ENCODE peak calls at places on chromosomes 4 and X, in nine cellular contexts. Q is heart right ventricle; J is CD4-positive, alpha-beta T cell; H is keratinocyte; U is heart left ventricle; S is A549; A is tibial nerve; W is K562; R is SJCRH30. V is an unnamed sample.
A peak's percentile ranks its signal among the peaks of the same experiment; 100 is the strongest.

GRCh38 chr4:133146574-133147198 is 2.4 kb upstream of the PCDH10 start:
- DNase-seq in H (no peak), W (peak; percentile 28), R (no peak), Q (peak; percentile 13), S (peak; percentile 40), A (no peak), J (no peak), U (no peak), V (peak; percentile 47)

GRCh38 chr4:38818441-38818976 is 13.9 kb upstream of the TLR1 start:
- DNase-seq in R (no peak), S (no peak), U (no peak), H (peak; percentile 87), J (no peak), Q (no peak), W (no peak), A (no peak), V (no peak)

GRCh38 chr4:8228319-8229250 is 29.5 kb downstream of the SH3TC1 start:
- DNase-seq in H (peak; percentile 73), J (peak; percentile 75), U (peak; percentile 65), Q (peak; percentile 61), R (peak; percentile 83), W (peak; percentile 64), S (peak; percentile 82), A (peak; percentile 58), V (no peak)

GRCh38 chr4:169351860-169352259 is 81.1 kb upstream of the SH3RF1 start:
- DNase-seq in W (no peak), J (no peak), U (peak; percentile 47), A (no peak), R (no peak), Q (no peak), H (no peak), S (no peak), V (no peak)

GRCh38 chrX:14712096-14712495 is 160.8 kb downstream of the FANCB start:
- DNase-seq in A (no peak), J (no peak), S (no peak), W (no peak), U (no peak), R (no peak), Q (no peak), H (no peak), V (no peak)

GRCh38 chr4:139815646-139816601 is 150.3 kb downstream of the MGST2 start:
- DNase-seq in H (no peak), U (peak; percentile 53), R (no peak), S (peak; percentile 4), J (no peak), Q (peak; percentile 38), W (no peak), A (peak; percentile 40), V (no peak)

GRCh38 chrX:135396109-135396508 is 25.6 kb upstream of the SMIM10L2A start:
- DNase-seq in R (no peak), U (no peak), W (no peak), S (peak; percentile 5), Q (no peak), A (no peak), J (no peak), H (no peak), V (no peak)

GRCh38 chr4:125518281-125518680 is 203.5 kb downstream of the FAT4 start:
- DNase-seq in Q (no peak), W (no peak), A (no peak), R (no peak), H (no peak), U (no peak), S (no peak), J (no peak), V (no peak)

GRCh38 chr4:141896687-141897086 is 260.3 kb downstream of the IL15 start:
- DNase-seq in U (no peak), R (no peak), Q (no peak), S (no peak), A (no peak), J (no peak), W (no peak), H (no peak), V (no peak)

GRCh38 chrX:37993857-37994619 is 12.3 kb upstream of the SYTL5 start:
- DNase-seq in U (no peak), R (no peak), W (no peak), A (no peak), Q (no peak), J (peak; percentile 11), S (peak; percentile 13), H (peak; percentile 19), V (no peak)

GRCh38 chr4:176780995-176781738 is 11.6 kb downstream of the VEGFC start:
- DNase-seq in Q (no peak), R (no peak), J (no peak), W (no peak), U (no peak), A (no peak), S (peak; percentile 38), H (no peak), V (no peak)

GRCh38 chrX:81120270-81120935 is 81.3 kb downstream of the HMGN5 start:
- DNase-seq in R (no peak), A (no peak), Q (no peak), J (no peak), S (no peak), H (no peak), W (no peak), U (no peak), V (no peak)
- H3K27ac ChIP-seq in R (peak overlapping the region; percentile 36), A (peak overlapping the region; percentile 72), Q (no peak overlapping the region), J (no peak overlapping the region), S (no peak overlapping the region), H (no peak overlapping the region), W (peak overlapping the region; percentile 41), U (peak overlapping the region; percentile 46), V (no peak overlapping the region)

GRCh38 chrX:16578218-16578617 is 71.7 kb upstream of the S100G start:
- DNase-seq in J (no peak), S (no peak), A (no peak), R (no peak), H (no peak), U (no peak), Q (no peak), W (no peak), V (no peak)

GRCh38 chrX:16579517-16579916 is 70.4 kb upstream of the S100G start:
- DNase-seq in W (no peak), U (no peak), A (no peak), H (no peak), Q (no peak), R (no peak), J (no peak), S (no peak), V (no peak)

GRCh38 chrX:16573781-16574180 is 76.2 kb upstream of the S100G start:
- DNase-seq in U (no peak), S (no peak), J (no peak), R (no peak), H (no peak), W (no peak), A (no peak), Q (no peak), V (no peak)

GRCh38 chrX:16577483-16578029 is 72.4 kb upstream of the S100G start:
- DNase-seq in U (no peak), A (no peak), H (no peak), S (no peak), Q (no peak), J (no peak), W (no peak), R (no peak), V (no peak)
- H3K27ac ChIP-seq in U (no peak overlapping the region), A (no peak overlapping the region), H (no peak overlapping the region), S (no peak overlapping the region), Q (no peak overlapping the region), J (no peak overlapping the region), W (no peak overlapping the region), R (no peak overlapping the region), V (no peak overlapping the region)

GRCh38 chrX:9913041-9913440 is 54.1 kb upstream of the CLDN34 start:
- DNase-seq in Q (no peak), U (no peak), J (no peak), H (no peak), R (no peak), A (no peak), W (no peak), S (no peak), V (no peak)
- H3K27ac ChIP-seq in Q (no peak overlapping the region), U (no peak overlapping the region), J (no peak overlapping the region), H (peak overlapping the region; percentile 49), R (no peak overlapping the region), A (no peak overlapping the region), W (no peak overlapping the region), S (no peak overlapping the region), V (no peak overlapping the region)

DNA sequence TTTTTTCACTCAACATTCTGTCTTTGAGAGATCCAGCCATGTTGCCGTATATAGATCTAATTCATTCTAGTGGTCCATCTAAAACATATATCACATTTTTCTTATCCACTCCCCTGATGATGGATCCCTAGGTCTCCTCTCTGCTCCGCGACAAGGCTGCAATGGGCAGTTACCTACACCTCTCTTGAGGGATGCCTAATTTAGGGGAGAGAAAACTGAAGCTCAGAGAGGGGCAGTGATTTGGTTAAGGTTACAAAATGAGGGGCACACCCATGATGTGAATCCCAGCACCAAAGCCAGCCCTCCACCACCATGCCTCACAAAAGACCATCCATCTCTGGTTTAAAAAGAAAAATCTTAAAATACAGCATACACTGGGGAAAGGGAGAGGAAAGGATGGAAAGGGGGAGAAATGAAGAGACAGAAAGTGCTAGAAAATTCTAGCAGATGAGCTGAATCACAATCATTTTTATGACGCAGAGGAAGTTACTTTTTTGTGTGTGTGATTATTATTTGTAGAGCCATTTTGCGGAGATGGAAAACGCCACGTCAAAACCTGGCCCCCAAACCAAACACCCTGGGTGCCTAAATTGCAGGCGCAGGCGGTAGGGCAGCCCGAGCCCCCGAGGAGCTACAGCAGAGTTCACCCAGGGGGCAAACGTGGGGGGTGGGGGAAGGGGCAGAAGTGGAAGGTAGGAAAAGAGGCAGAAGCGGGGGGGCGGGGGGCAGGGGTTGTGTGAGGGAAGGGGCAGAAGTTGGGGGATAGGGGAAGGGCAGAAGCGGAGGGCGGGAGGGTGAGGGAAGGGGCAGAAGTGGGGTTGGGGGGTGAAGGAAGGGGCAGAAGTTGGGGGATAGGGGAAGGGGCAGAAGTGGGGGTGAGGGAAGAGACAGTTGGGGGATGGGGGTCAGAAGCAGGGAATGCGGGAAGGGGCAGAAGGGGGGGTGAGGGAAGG is 1.3 kb upstream of the TSPYL2 start:
- DNase-seq in H (no peak), A (no peak), J (peak; percentile 41), Q (no peak), U (no peak), S (no peak), W (no peak), R (no peak), V (no peak)
- H3K27ac ChIP-seq in H (no peak overlapping the region), A (peak overlapping the region; percentile 87), J (peak overlapping the region; percentile 25), Q (peak overlapping the region; percentile 92), U (peak overlapping the region; percentile 63), S (peak overlapping the region; percentile 83), W (no peak overlapping the region), R (peak overlapping the region; percentile 18), V (peak overlapping the region; percentile 68)

GRCh38 chr4:145709336-145709735 is 29.4 kb downstream of the C4orf51 start:
- DNase-seq in A (no peak), H (no peak), W (no peak), U (no peak), R (no peak), S (no peak), Q (no peak), J (no peak), V (no peak)
- H3K27ac ChIP-seq in A (no peak overlapping the region), H (no peak overlapping the region), W (no peak overlapping the region), U (no peak overlapping the region), R (no peak overlapping the region), S (no peak overlapping the region), Q (no peak overlapping the region), J (no peak overlapping the region), V (no peak overlapping the region)

GRCh38 chrX:16658284-16658683 is 8.3 kb downstream of the S100G start:
- DNase-seq in W (no peak), U (no peak), S (no peak), R (no peak), A (no peak), Q (no peak), H (no peak), J (no peak), V (no peak)
- H3K27ac ChIP-seq in W (no peak overlapping the region), U (no peak overlapping the region), S (no peak overlapping the region), R (no peak overlapping the region), A (no peak overlapping the region), Q (no peak overlapping the region), H (no peak overlapping the region), J (no peak overlapping the region), V (no peak overlapping the region)

GRCh38 chr4:13920111-13920875 is 292.8 kb upstream of the BOD1L1 start:
- DNase-seq in Q (no peak), U (no peak), A (no peak), J (no peak), R (no peak), H (peak; percentile 95), S (peak; percentile 39), W (no peak), V (no peak)
- H3K27ac ChIP-seq in Q (no peak overlapping the region), U (no peak overlapping the region), A (peak overlapping the region; percentile 18), J (no peak overlapping the region), R (no peak overlapping the region), H (peak overlapping the region; percentile 99), S (peak overlapping the region; percentile 79), W (no peak overlapping the region), V (no peak overlapping the region)